ENCODE peak calls at places on chromosomes 12 and 14, in seven cellular contexts. O is IMR-90, U is tibial nerve, H is PC-3, C is body of pancreas, I is upper lobe of right lung, J is fibroblast of lung. M is an unnamed sample.
A peak's percentile ranks its signal among the peaks of the same experiment; 100 is the strongest.

GRCh38 chr12:54261817-54262402 is 18.0 kb downstream of the CBX5 start:
- DNase-seq in U (no peak), J (peak; percentile 41), O (no peak), I (no peak), C (no peak), H (no peak), M (no peak)

GRCh38 chr12:12387521-12387920 is 30.6 kb downstream of the BORCS5 start:
- DNase-seq in U (no peak), O (peak; percentile 59), H (peak; percentile 53), I (no peak), J (peak; percentile 75), C (no peak), M (no peak)

GRCh38 chr12:4858385-4858784 is 51.3 kb upstream of the KCNA1 start:
- DNase-seq in I (no peak), C (peak; percentile 58), O (no peak), J (no peak), U (no peak), H (no peak), M (no peak)

GRCh38 chr12:58453306-58453705 is 467.0 kb downstream of the LRIG3 start:
- DNase-seq in I (no peak), U (no peak), J (no peak), C (no peak), O (no peak), H (no peak), M (no peak)

GRCh38 chr12:3231399-3231876 is 154.3 kb downstream of the TSPAN9 start:
- DNase-seq in J (peak; percentile 10), U (no peak), O (no peak), C (no peak), H (no peak), I (no peak), M (no peak)

GRCh38 chr14:52015411-52016030 is 26.2 kb downstream of the RTRAF start:
- DNase-seq in U (no peak), H (peak; percentile 49), J (peak; percentile 23), O (peak; percentile 17), I (no peak), C (peak; percentile 65), M (no peak)

GRCh38 chr12:53603804-53604203 is 22.4 kb downstream of the ATF7 start:
- DNase-seq in J (no peak), C (no peak), I (no peak), O (no peak), H (no peak), U (no peak), M (no peak)

GRCh38 chr12:30794591-30795409 is 40.0 kb upstream of the CAPRIN2 start:
- DNase-seq in O (peak; percentile 85), U (no peak), C (no peak), I (no peak), H (peak; percentile 91), J (peak; percentile 98), M (no peak)

GRCh38 chr14:77580477-77580876 is 36.0 kb downstream of the SPTLC2 start:
- DNase-seq in O (no peak), C (no peak), J (peak; percentile 32), U (no peak), H (no peak), I (no peak), M (no peak)

GRCh38 chr12:26287666-26288408 is 92.5 kb downstream of the SSPN start:
- DNase-seq in J (peak; percentile 95), C (peak; percentile 69), H (no peak), U (peak; percentile 36), O (no peak), I (no peak), M (no peak)

GRCh38 chr14:73142216-73142615 is 5.9 kb downstream of the PSEN1 start:
- DNase-seq in H (no peak), I (no peak), U (no peak), O (no peak), C (no peak), J (no peak), M (no peak)

GRCh38 chr14:58673722-58674121 is 36.0 kb downstream of the DACT1 start:
- DNase-seq in O (no peak), I (no peak), H (no peak), C (no peak), U (no peak), J (no peak), M (no peak)

GRCh38 chr14:53054457-53054856 is 98.7 kb downstream of the DDHD1 start:
- DNase-seq in U (no peak), I (no peak), C (no peak), O (peak; percentile 67), J (peak; percentile 63), H (peak; percentile 17), M (no peak)

GRCh38 chr14:69045857-69046351 is 66.8 kb upstream of the ACTN1 start:
- DNase-seq in C (no peak), O (no peak), U (no peak), H (no peak), I (no peak), J (peak; percentile 70), M (no peak)

GRCh38 chr12:104456950-104457745 is 400 bp downstream of the CHST11 start:
- DNase-seq in H (peak; percentile 86), U (peak; percentile 80), I (peak; percentile 80), O (peak; percentile 61), C (peak; percentile 74), J (peak; percentile 76), M (peak; percentile 84)

GRCh38 chr12:17802657-17803641 is 287.0 kb downstream of the RERGL start:
- DNase-seq in H (peak; percentile 26), C (no peak), I (peak; percentile 9), O (no peak), U (no peak), J (no peak), M (no peak)

GRCh38 chr14:54226103-54226502 is 170.7 kb upstream of the CDKN3 start:
- DNase-seq in O (peak; percentile 20), J (no peak), H (no peak), U (no peak), C (no peak), I (no peak), M (no peak)

GRCh38 chr14:103329421-103330347 is 4.4 kb upstream of the EIF5 start:
- DNase-seq in H (no peak), J (no peak), O (peak; percentile 40), C (peak; percentile 62), I (no peak), U (peak; percentile 57), M (peak; percentile 47)

GRCh38 chr14:59354666-59355065 is 110.5 kb downstream of the GPR135 start:
- DNase-seq in J (peak; percentile 74), U (no peak), I (no peak), C (no peak), H (peak; percentile 83), O (peak; percentile 88), M (no peak)

GRCh38 chr12:124545508-124546418 is 21.6 kb downstream of the NCOR2 start:
- DNase-seq in C (no peak), U (no peak), O (peak; percentile 43), J (peak; percentile 92), I (peak; percentile 70), H (no peak), M (no peak)

GRCh38 chr12:124543591-124544310 is 23.7 kb downstream of the NCOR2 start:
- DNase-seq in I (no peak), O (no peak), C (no peak), U (no peak), J (peak; percentile 60), H (no peak), M (no peak)

GRCh38 chr12:124543052-124543590 is 24.3 kb downstream of the NCOR2 start:
- DNase-seq in I (no peak), C (no peak), H (no peak), U (no peak), O (no peak), J (no peak), M (no peak)

GRCh38 chr12:124544311-124544970 is 23.0 kb downstream of the NCOR2 start:
- DNase-seq in H (no peak), C (no peak), O (no peak), I (no peak), U (no peak), J (no peak), M (no peak)

DNA sequence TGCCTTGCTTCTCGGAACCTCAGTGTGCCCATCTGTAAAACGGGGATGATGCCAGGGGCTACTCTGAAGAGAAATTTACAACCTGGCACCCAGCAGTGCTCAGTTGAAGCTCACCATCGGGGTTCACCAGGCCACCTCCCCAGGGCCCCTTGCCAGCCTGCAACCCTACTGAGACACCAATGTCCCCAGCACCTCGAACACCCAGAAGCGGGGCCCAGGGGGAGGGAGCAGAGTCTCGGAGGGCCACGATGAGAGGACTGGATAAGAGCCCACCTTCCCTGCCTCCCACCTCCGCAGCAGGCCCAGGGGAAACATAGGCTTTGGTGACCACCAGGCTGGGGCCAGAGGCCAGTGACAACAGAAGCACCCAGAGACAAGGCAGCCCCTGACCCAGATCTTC is 22.4 kb downstream of the NCOR2 start:
- DNase-seq in U (no peak), J (no peak), O (no peak), H (no peak), I (no peak), C (no peak), M (no peak)
- H3K4me3 ChIP-seq in U (no peak overlapping the region), J (no peak overlapping the region), O (no peak overlapping the region), H (no peak overlapping the region), I (no peak overlapping the region), C (no peak overlapping the region), M (no peak overlapping the region)

GRCh38 chr14:75301666-75302325 is 23.2 kb downstream of the FOS start:
- DNase-seq in U (peak; percentile 57), I (peak; percentile 84), J (no peak), C (peak; percentile 31), O (no peak), H (no peak), M (peak; percentile 79)
- H3K27ac ChIP-seq in U (no peak overlapping the region), I (peak overlapping the region; percentile 71), J (no peak overlapping the region), C (peak overlapping the region; percentile 40), O (no peak overlapping the region), H (no peak overlapping the region), M (peak overlapping the region; percentile 68)

DNA sequence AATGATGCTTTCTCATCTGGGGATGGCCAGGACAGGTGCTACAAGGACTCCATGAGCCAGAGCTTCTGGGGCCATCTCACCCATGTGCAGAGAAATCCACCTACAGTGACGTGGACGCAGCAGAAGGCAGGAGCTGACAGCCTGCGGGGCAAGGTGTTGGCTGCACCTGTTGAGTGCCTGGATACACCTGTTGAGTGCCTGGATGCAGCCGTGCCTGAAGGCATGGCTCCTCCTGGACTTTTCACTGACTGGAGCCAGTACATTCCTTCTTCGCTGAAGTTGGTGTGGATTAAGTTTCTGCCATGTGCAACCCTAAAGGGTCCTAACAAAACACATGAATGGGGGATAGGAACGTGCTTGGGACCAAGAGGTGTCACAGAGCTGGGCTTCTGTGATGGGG is 7.4 kb upstream of the DIO3 start:
- DNase-seq in I (no peak), U (no peak), O (no peak), J (no peak), C (no peak), H (no peak), M (no peak)
- H3K4me3 ChIP-seq in I (no peak overlapping the region), U (no peak overlapping the region), O (no peak overlapping the region), J (no peak overlapping the region), C (no peak overlapping the region), H (no peak overlapping the region), M (no peak overlapping the region)

GRCh38 chr14:100106260-100106659 is 41.0 kb downstream of the EVL start:
- DNase-seq in U (no peak), O (no peak), J (no peak), I (no peak), H (no peak), C (no peak), M (no peak)

GRCh38 chr14:100105357-100106169 is 40.3 kb downstream of the EVL start:
- DNase-seq in U (peak; percentile 16), O (no peak), J (no peak), I (no peak), H (no peak), C (no peak), M (no peak)

GRCh38 chr14:100103261-100104005 is 38.2 kb downstream of the EVL start:
- DNase-seq in O (peak; percentile 13), H (no peak), J (no peak), C (no peak), U (peak; percentile 24), I (peak; percentile 40), M (no peak)

GRCh38 chr14:100104006-100104352 is 38.8 kb downstream of the EVL start:
- DNase-seq in H (no peak), U (no peak), I (no peak), J (no peak), C (no peak), O (no peak), M (no peak)

GRCh38 chr14:100104523-100105300 is 39.5 kb downstream of the EVL start:
- DNase-seq in H (peak; percentile 77), C (no peak), U (no peak), I (no peak), J (peak; percentile 56), O (peak; percentile 72), M (no peak)
- H3K27ac ChIP-seq in H (peak overlapping the region; percentile 42), C (no peak overlapping the region), U (no peak overlapping the region), I (no peak overlapping the region), J (no peak overlapping the region), O (peak overlapping the region; percentile 25), M (peak overlapping the region; percentile 47)